ENCODE peak calls at places on chromosome 14, in nine cellular contexts. One of them, this sample, is unnamed.

GRCh38 chr14:106845286-106846087 is 1319.1 kb downstream of the TMEM121 start:
- DNase-seq in GM20000: peak; percentile 47
- DNase-seq in fibroblast of the aortic adventitia: no peak
- DNase-seq in HCT116: no peak
- DNase-seq in H1: no peak
- DNase-seq in lower leg skin: no peak
- DNase-seq in astrocyte of the cerebellum: no peak
- DNase-seq in left ventricle myocardium inferior: no peak
- DNase-seq in B cell: peak; percentile 71
- DNase-seq in this sample: no peak

GRCh38 chr14:101626331-101626730 is 65.0 kb downstream of the DIO3 start:
- DNase-seq in H1: no peak
- DNase-seq in GM20000: no peak
- DNase-seq in left ventricle myocardium inferior: no peak
- DNase-seq in fibroblast of the aortic adventitia: no peak
- DNase-seq in astrocyte of the cerebellum: no peak
- DNase-seq in B cell: no peak
- DNase-seq in lower leg skin: no peak
- DNase-seq in HCT116: no peak
- DNase-seq in this sample: no peak

GRCh38 chr14:26841361-26841760 is 243.5 kb upstream of the NOVA1 start:
- DNase-seq in B cell: no peak
- DNase-seq in fibroblast of the aortic adventitia: no peak
- DNase-seq in left ventricle myocardium inferior: no peak
- DNase-seq in GM20000: no peak
- DNase-seq in lower leg skin: no peak
- DNase-seq in HCT116: no peak
- DNase-seq in H1: no peak
- DNase-seq in astrocyte of the cerebellum: no peak
- DNase-seq in this sample: no peak

GRCh38 chr14:68574906-68575305 is 218.0 kb downstream of the ZFP36L1 start:
- DNase-seq in B cell: no peak
- DNase-seq in astrocyte of the cerebellum: no peak
- DNase-seq in lower leg skin: no peak
- DNase-seq in fibroblast of the aortic adventitia: peak; percentile 71
- DNase-seq in GM20000: no peak
- DNase-seq in HCT116: no peak
- DNase-seq in left ventricle myocardium inferior: no peak
- DNase-seq in H1: no peak
- DNase-seq in this sample: no peak

GRCh38 chr14:32597771-32598170 is 268.7 kb downstream of the AKAP6 start:
- DNase-seq in H1: no peak
- DNase-seq in GM20000: no peak
- DNase-seq in left ventricle myocardium inferior: no peak
- DNase-seq in B cell: no peak
- DNase-seq in HCT116: no peak
- DNase-seq in fibroblast of the aortic adventitia: no peak
- DNase-seq in astrocyte of the cerebellum: no peak
- DNase-seq in lower leg skin: no peak
- DNase-seq in this sample: no peak

GRCh38 chr14:23641915-23642588 is 5.9 kb downstream of the DHRS2 start:
- DNase-seq in fibroblast of the aortic adventitia: no peak
- DNase-seq in B cell: no peak
- DNase-seq in HCT116: no peak
- DNase-seq in lower leg skin: no peak
- DNase-seq in left ventricle myocardium inferior: no peak
- DNase-seq in GM20000: no peak
- DNase-seq in H1: no peak
- DNase-seq in astrocyte of the cerebellum: no peak
- DNase-seq in this sample: no peak

GRCh38 chr14:105507247-105507646 is 16.2 kb downstream of the TEDC1 start:
- DNase-seq in B cell: no peak
- DNase-seq in astrocyte of the cerebellum: no peak
- DNase-seq in GM20000: no peak
- DNase-seq in H1: no peak
- DNase-seq in lower leg skin: no peak
- DNase-seq in HCT116: no peak
- DNase-seq in fibroblast of the aortic adventitia: no peak
- DNase-seq in left ventricle myocardium inferior: no peak
- DNase-seq in this sample: no peak

GRCh38 chr14:56131004-56131864 is 13.0 kb downstream of the PELI2 start:
- DNase-seq in left ventricle myocardium inferior: no peak
- DNase-seq in H1: no peak
- DNase-seq in HCT116: no peak
- DNase-seq in GM20000: no peak
- DNase-seq in B cell: no peak
- DNase-seq in lower leg skin: no peak
- DNase-seq in astrocyte of the cerebellum: no peak
- DNase-seq in fibroblast of the aortic adventitia: no peak
- DNase-seq in this sample: no peak

GRCh38 chr14:51442513-51443175 is 202.6 kb downstream of the TMX1 start:
- DNase-seq in HCT116: no peak
- DNase-seq in lower leg skin: no peak
- DNase-seq in fibroblast of the aortic adventitia: peak; percentile 99
- DNase-seq in B cell: no peak
- DNase-seq in left ventricle myocardium inferior: no peak
- DNase-seq in astrocyte of the cerebellum: peak; percentile 96
- DNase-seq in GM20000: no peak
- DNase-seq in H1: no peak
- DNase-seq in this sample: peak; percentile 70

GRCh38 chr14:51448831-51449665 is 202.7 kb upstream of the FRMD6 start:
- DNase-seq in GM20000: no peak
- DNase-seq in H1: no peak
- DNase-seq in HCT116: no peak
- DNase-seq in B cell: no peak
- DNase-seq in left ventricle myocardium inferior: peak; percentile 39
- DNase-seq in astrocyte of the cerebellum: peak; percentile 75
- DNase-seq in lower leg skin: no peak
- DNase-seq in fibroblast of the aortic adventitia: peak; percentile 97
- DNase-seq in this sample: no peak

GRCh38 chr14:90517431-90517841 is 120.6 kb downstream of the CALM1 start:
- DNase-seq in GM20000: no peak
- DNase-seq in B cell: no peak
- DNase-seq in HCT116: no peak
- DNase-seq in H1: no peak
- DNase-seq in lower leg skin: no peak
- DNase-seq in fibroblast of the aortic adventitia: no peak
- DNase-seq in left ventricle myocardium inferior: no peak
- DNase-seq in astrocyte of the cerebellum: no peak
- DNase-seq in this sample: no peak

GRCh38 chr14:65879218-65880009 is 466.9 kb downstream of the FUT8 start:
- DNase-seq in astrocyte of the cerebellum: no peak
- DNase-seq in fibroblast of the aortic adventitia: peak; percentile 88
- DNase-seq in lower leg skin: no peak
- DNase-seq in left ventricle myocardium inferior: no peak
- DNase-seq in B cell: no peak
- DNase-seq in H1: no peak
- DNase-seq in HCT116: peak; percentile 7
- DNase-seq in GM20000: no peak
- DNase-seq in this sample: peak; percentile 2

GRCh38 chr14:33567736-33568124 is 383.1 kb downstream of the EGLN3 start:
- DNase-seq in HCT116: no peak
- DNase-seq in B cell: no peak
- DNase-seq in H1: no peak
- DNase-seq in astrocyte of the cerebellum: no peak
- DNase-seq in GM20000: no peak
- DNase-seq in fibroblast of the aortic adventitia: peak; percentile 63
- DNase-seq in left ventricle myocardium inferior: no peak
- DNase-seq in lower leg skin: no peak
- DNase-seq in this sample: no peak

GRCh38 chr14:65798216-65798615 is 385.7 kb downstream of the FUT8 start:
- DNase-seq in astrocyte of the cerebellum: no peak
- DNase-seq in H1: no peak
- DNase-seq in GM20000: no peak
- DNase-seq in left ventricle myocardium inferior: no peak
- DNase-seq in B cell: no peak
- DNase-seq in lower leg skin: no peak
- DNase-seq in fibroblast of the aortic adventitia: no peak
- DNase-seq in HCT116: no peak
- DNase-seq in this sample: no peak

DNA sequence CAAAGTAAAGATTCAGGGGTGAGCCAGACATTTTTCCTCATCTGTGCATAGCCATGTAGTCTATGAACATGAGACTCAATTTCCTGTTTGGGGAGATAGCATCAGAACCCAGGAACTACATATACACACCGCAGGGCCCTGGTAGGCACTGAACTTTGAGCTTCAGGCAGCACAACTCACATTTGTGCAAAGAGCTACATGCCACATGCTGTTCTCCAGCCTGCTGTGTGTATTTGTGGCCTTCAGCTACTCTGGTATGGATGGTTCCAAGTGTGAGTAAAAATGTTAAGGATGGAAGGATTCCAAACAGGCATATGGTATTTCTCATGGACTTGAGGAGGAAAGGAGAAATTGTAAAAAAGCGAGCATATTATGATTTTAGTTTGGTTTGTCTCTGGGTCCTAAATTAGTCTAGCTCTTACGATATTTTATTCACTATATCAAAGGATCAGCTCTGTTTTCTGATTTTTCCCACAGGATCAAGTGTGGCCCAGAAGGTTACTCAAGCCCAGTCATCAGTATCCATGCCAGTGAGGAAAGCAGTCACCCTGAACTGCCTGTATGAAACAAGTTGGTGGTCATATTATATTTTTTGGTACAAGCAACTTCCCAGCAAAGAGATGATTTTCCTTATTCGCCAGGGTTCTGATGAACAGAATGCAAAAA is 422.4 kb upstream of the OR4E1 start:
- DNase-seq in left ventricle myocardium inferior: no peak
- DNase-seq in fibroblast of the aortic adventitia: no peak
- DNase-seq in H1: no peak
- DNase-seq in lower leg skin: no peak
- DNase-seq in HCT116: no peak
- DNase-seq in B cell: no peak
- DNase-seq in astrocyte of the cerebellum: no peak
- DNase-seq in GM20000: no peak
- DNase-seq in this sample: no peak
- TF ChIP-seq CTCF in left ventricle myocardium inferior: no peak
- TF ChIP-seq CTCF in fibroblast of the aortic adventitia: no peak
- TF ChIP-seq CTCF in H1: no peak
- TF ChIP-seq CTCF in lower leg skin: no peak
- TF ChIP-seq CTCF in HCT116: no peak
- TF ChIP-seq CTCF in B cell: no peak
- TF ChIP-seq CTCF in astrocyte of the cerebellum: no peak
- TF ChIP-seq CTCF in GM20000: no peak
- TF ChIP-seq CTCF in this sample: no peak

GRCh38 chr14:22598896-22599244 is 770 bp downstream of the ABHD4 start:
- DNase-seq in left ventricle myocardium inferior: no peak
- DNase-seq in HCT116: peak; percentile 16
- DNase-seq in B cell: peak; percentile 19
- DNase-seq in fibroblast of the aortic adventitia: peak; percentile 73
- DNase-seq in astrocyte of the cerebellum: peak; percentile 28
- DNase-seq in GM20000: peak; percentile 59
- DNase-seq in lower leg skin: no peak
- DNase-seq in H1: no peak
- DNase-seq in this sample: no peak
- TF ChIP-seq CTCF in left ventricle myocardium inferior: peak; percentile 17
- TF ChIP-seq CTCF in HCT116: no peak
- TF ChIP-seq CTCF in B cell: no peak
- TF ChIP-seq CTCF in fibroblast of the aortic adventitia: peak; percentile 48
- TF ChIP-seq CTCF in astrocyte of the cerebellum: peak; percentile 45
- TF ChIP-seq CTCF in GM20000: no peak
- TF ChIP-seq CTCF in lower leg skin: no peak
- TF ChIP-seq CTCF in H1: peak; percentile 6
- TF ChIP-seq CTCF in this sample: peak; percentile 15

GRCh38 chr14:76810953-76811400 is 1.7 kb downstream of the ANGEL1 start:
- DNase-seq in GM20000: peak; percentile 49
- DNase-seq in fibroblast of the aortic adventitia: peak; percentile 51
- DNase-seq in B cell: peak; percentile 22
- DNase-seq in lower leg skin: no peak
- DNase-seq in HCT116: peak; percentile 13
- DNase-seq in astrocyte of the cerebellum: no peak
- DNase-seq in left ventricle myocardium inferior: no peak
- DNase-seq in H1: no peak
- DNase-seq in this sample: no peak
- TF ChIP-seq CTCF in GM20000: peak; percentile 46
- TF ChIP-seq CTCF in fibroblast of the aortic adventitia: peak; percentile 62
- TF ChIP-seq CTCF in B cell: no peak
- TF ChIP-seq CTCF in lower leg skin: no peak
- TF ChIP-seq CTCF in HCT116: peak; percentile 32
- TF ChIP-seq CTCF in astrocyte of the cerebellum: peak; percentile 63
- TF ChIP-seq CTCF in left ventricle myocardium inferior: peak; percentile 63
- TF ChIP-seq CTCF in H1: peak; percentile 44
- TF ChIP-seq CTCF in this sample: peak; percentile 73

GRCh38 chr14:93331375-93332031 is 1.3 kb downstream of the BTBD7 start:
- DNase-seq in B cell: no peak
- DNase-seq in GM20000: no peak
- DNase-seq in lower leg skin: no peak
- DNase-seq in HCT116: no peak
- DNase-seq in H1: no peak
- DNase-seq in astrocyte of the cerebellum: no peak
- DNase-seq in fibroblast of the aortic adventitia: no peak
- DNase-seq in left ventricle myocardium inferior: peak; percentile 33
- DNase-seq in this sample: no peak

GRCh38 chr14:93332032-93332852 is 594 bp downstream of the BTBD7 start:
- DNase-seq in fibroblast of the aortic adventitia: peak; percentile 17
- DNase-seq in lower leg skin: peak; percentile 19
- DNase-seq in GM20000: peak; percentile 85
- DNase-seq in astrocyte of the cerebellum: no peak
- DNase-seq in B cell: peak; percentile 61
- DNase-seq in left ventricle myocardium inferior: peak; percentile 67
- DNase-seq in HCT116: no peak
- DNase-seq in H1: no peak
- DNase-seq in this sample: no peak

GRCh38 chr14:93333631-93334095 is 827 bp upstream of the BTBD7 start:
- DNase-seq in H1: no peak
- DNase-seq in fibroblast of the aortic adventitia: no peak
- DNase-seq in astrocyte of the cerebellum: no peak
- DNase-seq in GM20000: no peak
- DNase-seq in lower leg skin: no peak
- DNase-seq in B cell: peak; percentile 13
- DNase-seq in HCT116: no peak
- DNase-seq in left ventricle myocardium inferior: no peak
- DNase-seq in this sample: no peak

GRCh38 chr14:93330609-93331000 is 2.2 kb downstream of the BTBD7 start:
- DNase-seq in left ventricle myocardium inferior: no peak
- DNase-seq in GM20000: no peak
- DNase-seq in B cell: no peak
- DNase-seq in H1: no peak
- DNase-seq in fibroblast of the aortic adventitia: no peak
- DNase-seq in HCT116: no peak
- DNase-seq in lower leg skin: no peak
- DNase-seq in astrocyte of the cerebellum: no peak
- DNase-seq in this sample: no peak

DNA sequence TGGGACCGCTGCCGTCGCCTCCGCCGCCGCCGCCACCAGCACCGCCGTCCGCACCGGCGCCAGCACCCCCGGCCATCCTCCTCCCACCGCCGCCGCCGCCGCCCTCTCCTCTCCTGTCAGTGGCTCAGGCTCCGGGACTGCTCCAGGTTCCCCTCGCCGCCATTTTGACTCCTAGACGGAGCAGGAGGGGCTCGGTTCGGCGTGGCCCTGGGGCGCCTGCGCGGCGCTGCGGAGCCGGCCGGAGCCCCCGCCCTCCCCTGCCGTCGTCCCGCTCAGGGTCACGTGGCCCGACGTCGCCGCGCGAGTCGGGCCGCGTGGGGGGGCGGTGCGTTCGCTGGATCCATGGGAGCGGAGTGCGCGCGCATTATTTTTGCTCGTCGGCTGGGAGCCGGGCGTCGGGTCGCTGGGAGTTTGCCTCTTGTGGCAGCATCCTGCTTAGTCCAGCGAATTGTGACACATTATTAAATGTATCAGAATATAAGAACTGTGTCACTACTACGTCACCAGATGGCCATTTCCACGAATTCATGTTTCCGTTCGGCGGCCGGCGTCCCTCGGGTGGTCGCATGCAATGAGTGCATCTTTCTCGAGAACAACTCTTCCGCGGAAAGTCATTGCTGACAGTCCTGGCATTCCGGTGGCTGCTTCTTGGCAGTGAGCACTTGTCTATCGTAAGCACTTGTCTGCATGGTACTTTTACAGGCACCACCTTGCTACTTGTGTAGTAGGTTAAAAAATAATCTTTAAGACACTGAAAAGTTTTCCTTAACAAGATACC is at the start of gene BTBD7:
- DNase-seq in GM20000: peak; percentile 99
- DNase-seq in HCT116: peak; percentile 90
- DNase-seq in H1: peak; percentile 78
- DNase-seq in fibroblast of the aortic adventitia: peak; percentile 90
- DNase-seq in left ventricle myocardium inferior: peak; percentile 95
- DNase-seq in B cell: peak; percentile 98
- DNase-seq in lower leg skin: peak; percentile 90
- DNase-seq in astrocyte of the cerebellum: peak; percentile 83
- DNase-seq in this sample: peak; percentile 68
- TF ChIP-seq CTCF in GM20000: no peak
- TF ChIP-seq CTCF in HCT116: no peak
- TF ChIP-seq CTCF in H1: no peak
- TF ChIP-seq CTCF in fibroblast of the aortic adventitia: peak; percentile 31
- TF ChIP-seq CTCF in left ventricle myocardium inferior: peak; percentile 41
- TF ChIP-seq CTCF in B cell: no peak
- TF ChIP-seq CTCF in lower leg skin: no peak
- TF ChIP-seq CTCF in astrocyte of the cerebellum: no peak
- TF ChIP-seq CTCF in this sample: no peak